ENCODE peak calls at places on chromosomes 5 and 9, in five cellular contexts. I is SK-N-SH, E is GM12878, A is IMR-90, S is HepG2. Z is an unnamed sample.

GRCh38 chr5:100840364-100840763 is 62.7 kb downstream of the ST8SIA4 start:
- DNase-seq in I (no peak), E (peak), A (peak), S (no peak), Z (no peak)

GRCh38 chr5:54589786-54590185 is 72.2 kb downstream of the SNX18 start:
- DNase-seq in I (no peak), E (no peak), A (no peak), S (no peak), Z (no peak)

GRCh38 chr9:132637351-132637750 is 32.4 kb downstream of the DDX31 start:
- DNase-seq in I (no peak), E (no peak), A (no peak), S (no peak), Z (no peak)

GRCh38 chr9:94804316-94804715 is 77.8 kb downstream of the AOPEP start:
- DNase-seq in I (no peak), E (no peak), A (no peak), S (no peak), Z (no peak)

GRCh38 chr9:77420641-77421040 is 227.5 kb downstream of the GNA14 start:
- DNase-seq in I (no peak), E (no peak), A (no peak), S (no peak), Z (no peak)

GRCh38 chr5:78984020-78984610 is 995 bp downstream of the ARSB start:
- DNase-seq in I (peak), E (no peak), A (peak), S (peak), Z (no peak)

GRCh38 chr9:129028192-129028966 is at the start of gene SH3GLB2:
- DNase-seq in I (peak), E (peak), A (peak), S (peak), Z (peak)

GRCh38 chr9:98193336-98193944 is 1.0 kb upstream of the CORO2A start:
- DNase-seq in I (no peak), E (no peak), A (no peak), S (no peak), Z (no peak)

GRCh38 chr9:110207071-110207923 is 662 bp downstream of the C9orf152 start:
- DNase-seq in I (no peak), E (no peak), A (no peak), S (no peak), Z (no peak)

GRCh38 chr9:130940023-130940549 is 1.0 kb upstream of the FIBCD1 start:
- DNase-seq in I (no peak), E (no peak), A (no peak), S (no peak), Z (no peak)

GRCh38 chr5:43711496-43711895 is 108.5 kb downstream of the NNT start:
- DNase-seq in I (no peak), E (no peak), A (peak), S (peak), Z (no peak)

GRCh38 chr5:133032852-133033742 is 6.7 kb upstream of the ZCCHC10 start:
- DNase-seq in I (no peak), E (no peak), A (no peak), S (peak), Z (peak)

GRCh38 chr5:59152701-59153245 is 569.9 kb downstream of the RAB3C start:
- DNase-seq in I (no peak), E (no peak), A (no peak), S (no peak), Z (no peak)

GRCh38 chr5:68159251-68159951 is 56.2 kb upstream of the PIK3R1 start:
- DNase-seq in I (no peak), E (no peak), A (no peak), S (no peak), Z (no peak)

GRCh38 chr5:28542968-28543367 is 1504.6 kb upstream of the CDH9 start:
- DNase-seq in I (no peak), E (no peak), A (peak), S (no peak), Z (no peak)

GRCh38 chr5:99320461-99320860 is 391.7 kb upstream of the CHD1 start:
- DNase-seq in I (no peak), E (no peak), A (no peak), S (no peak), Z (no peak)

GRCh38 chr9:546797-547223 is 294.7 kb upstream of the DMRT1 start:
- DNase-seq in I (no peak), E (no peak), A (no peak), S (peak), Z (no peak)

GRCh38 chr5:58365791-58366190 is 94.1 kb downstream of the PLK2 start:
- DNase-seq in I (no peak), E (no peak), A (no peak), S (no peak), Z (no peak)

GRCh38 chr9:98105006-98105405 is 14.0 kb downstream of the TRIM14 start:
- DNase-seq in I (no peak), E (no peak), A (no peak), S (no peak), Z (no peak)

GRCh38 chr5:57735754-57736153 is 253.1 kb upstream of the ACTBL2 start:
- DNase-seq in I (no peak), E (no peak), A (peak), S (peak), Z (no peak)

GRCh38 chr9:86202338-86202882 is 57.0 kb downstream of the C9orf153 start:
- DNase-seq in I (peak), E (peak), A (peak), S (peak), Z (peak)

GRCh38 chr5:131212471-131213021 is 41.8 kb downstream of the LYRM7 start:
- DNase-seq in I (no peak), E (peak), A (no peak), S (no peak), Z (no peak)

GRCh38 chr5:131217791-131218190 is 46.1 kb upstream of the CDC42SE2 start:
- DNase-seq in I (no peak), E (no peak), A (no peak), S (no peak), Z (no peak)

GRCh38 chr5:131218392-131218791 is 45.5 kb upstream of the CDC42SE2 start:
- DNase-seq in I (no peak), E (no peak), A (peak), S (no peak), Z (no peak)

GRCh38 chr5:131211669-131212068 is 40.9 kb downstream of the LYRM7 start:
- DNase-seq in I (no peak), E (no peak), A (no peak), S (no peak), Z (no peak)

DNA sequence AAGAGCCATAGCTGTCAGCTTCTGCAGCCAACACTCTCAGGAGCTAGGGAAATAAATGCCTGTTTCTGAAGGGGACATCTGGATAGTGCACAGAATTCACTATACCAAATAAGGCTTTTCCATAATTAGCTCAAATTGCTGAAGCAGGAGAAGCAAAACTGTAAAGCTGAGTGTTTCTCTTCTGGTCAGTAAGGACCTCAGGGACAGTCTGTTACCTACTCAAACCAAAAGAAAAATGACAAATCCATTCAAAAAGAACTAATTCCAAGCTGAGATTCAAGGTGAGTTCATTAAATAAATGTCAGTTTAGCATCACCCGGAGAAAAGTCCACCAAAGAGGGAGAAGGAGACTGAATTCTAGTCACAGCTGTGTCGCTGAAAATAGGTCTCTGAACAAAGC is 44.1 kb downstream of the LYRM7 start:
- DNase-seq in I (peak), E (no peak), A (no peak), S (no peak), Z (no peak)
- TF ChIP-seq MXI1 in I (no peak), E (no peak), A (no peak), S (no peak), Z (no peak)

GRCh38 chr5:113606298-113607134 is 93.0 kb downstream of the YTHDC2 start:
- DNase-seq in I (peak), E (peak), A (peak), S (peak), Z (peak)

GRCh38 chr5:113607361-113607760 is 93.9 kb downstream of the YTHDC2 start:
- DNase-seq in I (no peak), E (no peak), A (no peak), S (no peak), Z (no peak)

GRCh38 chr5:113601423-113601822 is 87.9 kb downstream of the YTHDC2 start:
- DNase-seq in I (no peak), E (no peak), A (no peak), S (no peak), Z (no peak)
- TF ChIP-seq MXI1 in I (no peak), E (no peak), A (no peak), S (no peak), Z (no peak)

GRCh38 chr5:127758884-127759283 is 55.7 kb downstream of the CCDC192 start:
- DNase-seq in I (no peak), E (no peak), A (no peak), S (no peak), Z (no peak)
- TF ChIP-seq MXI1 in I (no peak), E (no peak), A (no peak), S (no peak), Z (no peak)

GRCh38 chr9:121393318-121393717 is 23.3 kb upstream of the STOM start:
- DNase-seq in I (no peak), E (no peak), A (peak), S (no peak), Z (no peak)
- TF ChIP-seq MXI1 in I (no peak), E (no peak), A (no peak), S (no peak), Z (no peak)

GRCh38 chr5:144198386-144198785 is 27.7 kb downstream of the KCTD16 start:
- DNase-seq in I (no peak), E (no peak), A (peak), S (no peak), Z (no peak)
- TF ChIP-seq MXI1 in I (no peak), E (no peak), A (no peak), S (no peak), Z (no peak)

GRCh38 chr5:34817558-34818351 is 21.2 kb upstream of the TTC23L start:
- DNase-seq in I (no peak), E (no peak), A (no peak), S (no peak), Z (no peak)
- TF ChIP-seq MXI1 in I (no peak), E (no peak), A (no peak), S (no peak), Z (no peak)

DNA sequence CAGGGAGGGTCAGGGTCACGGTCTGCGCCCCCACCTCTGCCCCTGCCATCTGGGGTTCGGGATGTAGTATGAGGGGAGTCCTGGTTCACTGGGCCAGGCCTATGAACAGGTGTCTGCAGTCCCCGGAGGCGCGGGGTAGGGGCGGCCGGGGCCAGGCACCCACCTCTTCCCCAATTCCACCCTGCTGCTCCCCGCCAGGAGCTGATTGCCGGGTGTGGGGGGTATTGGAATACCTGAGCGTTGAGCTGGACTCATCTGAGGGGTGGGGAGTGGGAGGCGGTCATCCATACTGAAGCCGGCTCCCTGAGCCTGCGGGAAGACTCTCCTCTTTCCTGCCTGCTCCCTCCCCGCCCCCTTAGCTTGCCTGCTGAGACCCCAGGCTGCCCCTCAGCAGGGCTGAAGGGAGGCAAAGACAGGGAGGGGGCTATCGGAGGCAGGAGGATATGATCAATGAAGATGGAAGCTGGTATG is 676 bp downstream of the SLC6A7 start:
- DNase-seq in I (no peak), E (no peak), A (no peak), S (no peak), Z (no peak)
- TF ChIP-seq MXI1 in I (no peak), E (no peak), A (no peak), S (no peak), Z (no peak)

Z was measured in K562.